ENCODE peak calls at places on chromosomes 12 and 14, in five cellular contexts. A, O, U, S and K are unnamed samples.

GRCh38 chr12:80504389-80505153 is 60.5 kb downstream of the PTPRQ start:
- DNase-seq in U (no peak), O (no peak), A (no peak), S (no peak), K (peak)

GRCh38 chr12:72076558-72076915 is 137.9 kb downstream of the TPH2 start:
- DNase-seq in U (no peak), O (no peak), S (no peak), A (no peak), K (no peak)

GRCh38 chr14:35420036-35420811 is 15.7 kb upstream of the NFKBIA start:
- DNase-seq in U (no peak), S (peak), O (no peak), A (no peak), K (no peak)

GRCh38 chr12:12081836-12082497 is 11.2 kb downstream of the BCL2L14 start:
- DNase-seq in U (peak), A (peak), O (peak), S (peak), K (no peak)

GRCh38 chr14:100362311-100362927 is 39.3 kb downstream of the SLC25A47 start:
- DNase-seq in A (no peak), S (no peak), U (no peak), O (no peak), K (no peak)

GRCh38 chr12:6193853-6194815 is 6.1 kb upstream of the CD9 start:
- DNase-seq in A (no peak), U (no peak), O (no peak), S (no peak), K (no peak)

GRCh38 chr12:129903092-129903945 is 506 bp downstream of the TMEM132D start:
- DNase-seq in O (no peak), S (peak), A (no peak), U (no peak), K (no peak)

GRCh38 chr12:2273288-2273687 is 220.5 kb downstream of the CACNA1C start:
- DNase-seq in S (no peak), A (no peak), U (no peak), O (no peak), K (no peak)

GRCh38 chr12:128930591-128930990 is 77.3 kb downstream of the GLT1D1 start:
- DNase-seq in U (no peak), A (no peak), O (no peak), S (no peak), K (no peak)

GRCh38 chr12:109650808-109651207 is 62.8 kb upstream of the FAM222A start:
- DNase-seq in U (no peak), S (no peak), O (no peak), A (no peak), K (no peak)

GRCh38 chr12:79884401-79885006 is 50.4 kb downstream of the PPP1R12A start:
- DNase-seq in S (no peak), A (no peak), O (no peak), U (no peak), K (peak)

GRCh38 chr12:77572371-77572770 is 258.3 kb upstream of the NAV3 start:
- DNase-seq in O (no peak), A (no peak), S (no peak), U (no peak), K (no peak)

GRCh38 chr12:106062693-106063092 is 76.1 kb downstream of the NUAK1 start:
- DNase-seq in O (no peak), A (no peak), U (no peak), S (no peak), K (no peak)

GRCh38 chr14:75982724-75983358 is 1.0 kb upstream of the TGFB3 start:
- DNase-seq in A (no peak), S (no peak), U (no peak), O (no peak), K (peak)

GRCh38 chr12:122951979-122952892 is 14.0 kb downstream of the ABCB9 start:
- DNase-seq in A (peak), S (peak), U (no peak), O (peak), K (peak)

GRCh38 chr14:84686550-84686949 is 843.4 kb upstream of the FLRT2 start:
- DNase-seq in S (no peak), U (no peak), O (no peak), A (no peak), K (no peak)

GRCh38 chr12:89707623-89707991 is 1.0 kb downstream of the ATP2B1 start:
- DNase-seq in S (peak), U (peak), O (peak), A (no peak), K (no peak)

GRCh38 chr12:830111-830867 is 77.9 kb downstream of the WNK1 start:
- DNase-seq in U (no peak), S (no peak), O (no peak), A (no peak), K (no peak)

GRCh38 chr12:102527256-102527720 is 46.9 kb upstream of the IGF1 start:
- DNase-seq in U (no peak), S (no peak), A (no peak), O (no peak), K (no peak)

GRCh38 chr12:3680919-3681594 is 71.9 kb downstream of the CRACR2A start:
- DNase-seq in O (no peak), S (peak), A (no peak), U (no peak), K (no peak)

GRCh38 chr12:15336772-15337553 is 14.7 kb downstream of the PTPRO start:
- DNase-seq in U (no peak), A (no peak), S (no peak), O (no peak), K (no peak)

GRCh38 chr12:57637364-57637763 is 4.4 kb upstream of the B4GALNT1 start:
- DNase-seq in U (no peak), O (no peak), A (no peak), S (no peak), K (no peak)

GRCh38 chr14:94850332-94851211 is 80.7 kb upstream of the GSC start:
- DNase-seq in S (no peak), A (no peak), O (no peak), U (no peak), K (no peak)

GRCh38 chr12:62317017-62317416 is 56.8 kb downstream of the USP15 start:
- DNase-seq in O (no peak), S (no peak), U (no peak), A (no peak), K (no peak)

GRCh38 chr12:104930388-104931326 is 27.4 kb downstream of the SLC41A2 start:
- DNase-seq in O (peak), U (no peak), A (no peak), S (no peak), K (no peak)

GRCh38 chr14:103007555-103007954 is 49.8 kb downstream of the CDC42BPB start:
- DNase-seq in O (no peak), S (no peak), A (no peak), U (no peak), K (no peak)

GRCh38 chr12:42568952-42569916 is 20.3 kb downstream of the PRICKLE1 start:
- DNase-seq in U (no peak), S (no peak), O (peak), A (peak), K (peak)

GRCh38 chr14:92005019-92005418 is 34.8 kb downstream of the TRIP11 start:
- DNase-seq in U (no peak), A (no peak), S (no peak), O (no peak), K (no peak)
- TF ChIP-seq JUND in U (no peak), A (no peak), S (no peak), O (no peak), K (no peak)

DNA sequence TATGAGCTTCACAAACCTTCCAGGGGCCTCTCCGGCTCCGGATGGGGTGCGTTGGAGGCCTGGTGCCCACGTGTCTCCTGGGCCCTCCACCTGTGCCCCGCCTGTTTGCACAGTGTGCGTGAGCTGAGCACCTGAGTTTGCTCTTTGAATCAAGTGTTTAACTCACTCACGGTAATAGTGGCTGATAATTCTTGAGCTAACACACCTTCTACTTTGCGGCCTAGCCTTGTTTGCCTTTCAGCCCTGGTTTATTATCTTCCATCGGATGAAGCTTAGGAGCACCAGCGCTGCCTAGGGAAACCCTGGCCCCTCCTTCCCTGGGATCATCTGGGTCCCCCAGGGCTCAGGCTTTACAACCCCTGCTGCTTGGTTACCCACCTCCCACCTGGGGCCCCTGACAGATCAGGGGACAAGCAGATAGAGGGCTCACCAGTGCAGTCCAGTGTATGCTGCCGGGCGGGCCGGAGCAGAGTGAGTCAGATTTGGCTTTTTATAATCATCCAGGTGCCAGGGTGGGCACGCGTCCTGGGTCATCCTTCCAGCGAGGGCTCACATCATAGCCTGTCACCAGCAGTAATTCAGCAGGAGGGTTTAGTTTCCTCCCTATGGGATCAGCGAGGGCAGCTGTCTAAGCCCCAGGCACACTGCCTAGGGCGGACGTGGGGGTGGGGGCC is 62.8 kb upstream of the RFLNA start:
- DNase-seq in A (no peak), O (no peak), U (no peak), S (no peak), K (peak)
- TF ChIP-seq JUND in A (no peak), O (no peak), U (no peak), S (no peak), K (no peak)

DNA sequence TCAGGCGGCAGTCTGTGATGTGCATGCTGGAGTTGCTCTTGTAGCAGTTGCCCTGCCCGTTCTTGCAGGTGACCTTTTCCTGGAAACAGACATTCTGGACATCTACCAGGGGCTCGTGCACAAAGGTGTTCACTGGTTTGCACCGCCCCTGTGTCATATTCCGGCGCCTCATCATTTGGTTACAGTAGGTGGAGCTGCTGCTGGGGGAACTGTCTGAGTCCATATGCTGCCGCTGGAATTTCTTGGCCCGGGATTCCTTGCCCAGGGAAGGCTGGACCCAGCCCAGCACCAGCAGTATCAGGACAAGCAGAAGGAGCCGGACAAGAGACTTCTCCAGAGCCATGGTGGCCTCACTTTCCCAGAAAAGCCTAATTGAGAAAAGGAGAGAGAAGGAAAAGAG is 918 bp downstream of the RNASE1 start:
- DNase-seq in S (no peak), O (no peak), A (no peak), U (peak), K (peak)
- TF ChIP-seq JUND in S (no peak), O (no peak), A (no peak), U (no peak), K (no peak)

DNA sequence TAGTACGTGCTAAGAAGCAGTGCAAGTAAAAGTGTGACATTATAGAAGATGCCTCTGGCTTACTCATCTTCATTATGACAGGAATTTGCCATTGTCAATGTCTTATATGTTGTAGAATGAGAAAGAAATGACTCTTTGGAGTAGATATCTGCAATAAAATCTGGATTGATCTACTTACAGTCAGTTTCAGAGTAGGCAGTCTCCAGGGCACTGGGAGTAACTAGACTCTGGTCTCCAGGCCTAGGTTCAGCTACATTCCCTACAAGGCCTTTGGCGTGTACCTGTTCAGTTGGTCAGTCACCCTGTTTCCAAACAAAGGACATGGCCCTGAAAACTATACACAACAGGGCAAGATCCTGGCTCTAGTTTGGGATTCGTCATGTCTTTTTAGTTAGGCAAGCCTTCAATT is 409.8 kb downstream of the RAD51B start:
- DNase-seq in O (no peak), U (no peak), S (no peak), A (no peak), K (no peak)
- TF ChIP-seq JUND in O (no peak), U (no peak), S (no peak), A (no peak), K (no peak)

GRCh38 chr12:100675432-100675831 is 101.9 kb downstream of the GAS2L3 start:
- DNase-seq in U (no peak), S (peak), A (no peak), O (no peak), K (no peak)
- TF ChIP-seq JUND in U (no peak), S (peak), A (no peak), O (no peak), K (no peak)